ENCODE peak calls at places on chromosomes 16 and 17, in seven cellular contexts. I, D, A, Y, V, E and Q are unnamed samples.

GRCh38 chr16:75494696-75495601 is at the start of gene CHST6:
- DNase-seq in V (no peak), Y (peak), D (no peak), I (no peak), E (peak), A (peak), Q (no peak)

GRCh38 chr16:74372953-74373846 is 2.9 kb upstream of the NPIPB15 start:
- DNase-seq in Y (no peak), D (no peak), E (no peak), A (no peak), I (no peak), V (no peak), Q (no peak)

GRCh38 chr17:39677581-39678339 is 9.5 kb downstream of the PNMT start:
- DNase-seq in I (no peak), D (no peak), Y (no peak), E (no peak), A (no peak), V (no peak), Q (no peak)

GRCh38 chr16:55710466-55710865 is 54.7 kb downstream of the SLC6A2 start:
- DNase-seq in D (no peak), V (no peak), A (no peak), I (no peak), Y (peak), E (no peak), Q (no peak)

GRCh38 chr17:82775033-82775823 is 23.4 kb downstream of the TBCD start:
- DNase-seq in E (peak), V (no peak), A (no peak), Y (peak), I (peak), D (peak), Q (peak)

GRCh38 chr16:14284930-14285541 is 213.9 kb downstream of the MRTFB start:
- DNase-seq in V (no peak), E (peak), D (no peak), A (peak), Y (peak), I (no peak), Q (no peak)

GRCh38 chr17:83076930-83077329 is 2.5 kb upstream of the METRNL start:
- DNase-seq in I (no peak), E (no peak), V (no peak), Y (no peak), A (no peak), D (no peak), Q (no peak)

GRCh38 chr16:11949527-11949926 is 7.7 kb upstream of the NPIPB2 start:
- DNase-seq in D (peak), I (no peak), A (peak), E (peak), V (peak), Y (peak), Q (no peak)

GRCh38 chr16:3009568-3010390 is 2.9 kb upstream of the CLDN9 start:
- DNase-seq in A (no peak), Y (peak), V (peak), E (no peak), D (peak), I (no peak), Q (no peak)

GRCh38 chr17:76550712-76551615 is 11.1 kb downstream of the PRCD start:
- DNase-seq in A (no peak), V (peak), D (no peak), E (no peak), I (no peak), Y (no peak), Q (no peak)

GRCh38 chr17:13600475-13601316 is 1.0 kb downstream of the HS3ST3A1 start:
- DNase-seq in Y (peak), A (no peak), I (no peak), V (peak), E (no peak), D (no peak), Q (no peak)

GRCh38 chr17:3485481-3486068 is 9.8 kb downstream of the ASPA start:
- DNase-seq in E (no peak), D (peak), I (no peak), A (no peak), Y (no peak), V (no peak), Q (no peak)

GRCh38 chr16:24839347-24839972 is 6.3 kb upstream of the SLC5A11 start:
- DNase-seq in I (no peak), A (no peak), E (no peak), D (no peak), Y (no peak), V (no peak), Q (no peak)
- H3K27ac ChIP-seq in I (no peak), A (peak), E (no peak), D (no peak), Y (no peak), V (peak), Q (no peak)

GRCh38 chr17:19018600-19018950 is 14.0 kb upstream of the FAM83G start:
- DNase-seq in I (no peak), Y (no peak), A (no peak), V (no peak), E (no peak), D (no peak), Q (no peak)
- H3K27ac ChIP-seq in I (no peak), Y (no peak), A (no peak), V (no peak), E (no peak), D (no peak), Q (no peak)

GRCh38 chr17:63665527-63666214 is 34.3 kb downstream of the LIMD2 start:
- DNase-seq in E (no peak), V (no peak), A (no peak), D (no peak), I (no peak), Y (no peak), Q (no peak)
- H3K27ac ChIP-seq in E (no peak), V (no peak), A (no peak), D (peak), I (no peak), Y (no peak), Q (no peak)

GRCh38 chr17:48624118-48624517 is 2.0 kb downstream of the HOXB9 start:
- DNase-seq in V (no peak), D (no peak), A (no peak), Y (no peak), I (no peak), E (no peak), Q (no peak)

GRCh38 chr17:48626470-48627241 is 498 bp upstream of the HOXB9 start:
- DNase-seq in E (no peak), Y (peak), D (no peak), A (no peak), V (peak), I (no peak), Q (no peak)

GRCh38 chr17:48624544-48625501 is 1.3 kb downstream of the HOXB9 start:
- DNase-seq in I (no peak), E (no peak), Y (peak), A (no peak), D (no peak), V (no peak), Q (no peak)

GRCh38 chr17:48626202-48626469 is at the start of gene HOXB9:
- DNase-seq in V (peak), Y (no peak), D (no peak), I (no peak), E (no peak), A (no peak), Q (no peak)

DNA sequence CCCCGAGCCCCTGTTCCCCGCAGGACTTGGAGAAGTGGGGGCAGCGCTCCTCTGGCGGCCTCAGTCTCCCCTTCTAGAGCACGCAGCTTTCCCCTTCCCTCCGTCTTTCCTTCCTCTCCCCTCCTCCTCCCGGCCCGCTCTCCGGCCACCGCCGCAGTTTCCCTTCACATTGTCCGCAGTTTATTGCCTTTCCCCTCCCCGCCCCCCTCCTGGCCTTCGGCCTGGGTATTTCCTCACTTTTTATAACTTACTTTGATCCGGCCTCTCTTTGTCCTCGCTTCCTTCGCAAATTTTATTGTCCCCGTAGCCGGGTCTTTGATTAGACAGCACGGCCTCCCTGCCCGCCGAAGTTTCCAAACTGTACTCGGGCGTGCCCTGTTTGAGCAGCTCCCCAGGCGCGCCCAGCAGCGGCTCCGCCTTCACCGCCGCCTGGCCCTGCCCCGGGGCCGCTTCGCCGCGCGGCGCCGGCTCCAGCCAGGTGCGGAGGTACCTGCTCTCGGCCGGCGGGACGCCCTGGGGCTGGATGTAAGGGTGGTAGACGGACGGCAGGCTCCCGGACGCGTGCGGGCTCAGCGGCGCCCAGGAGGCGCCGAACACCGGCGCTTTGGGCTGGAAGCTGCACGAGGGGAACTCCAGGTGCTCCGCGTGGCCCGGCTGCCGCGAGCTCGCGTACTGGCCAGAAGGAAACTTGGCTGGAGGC is 506 bp downstream of the HOXB9 start:
- DNase-seq in V (no peak), Y (peak), D (no peak), I (no peak), E (no peak), A (no peak), Q (no peak)
- H3K27ac ChIP-seq in V (no peak), Y (no peak), D (no peak), I (no peak), E (no peak), A (no peak), Q (no peak)

DNA sequence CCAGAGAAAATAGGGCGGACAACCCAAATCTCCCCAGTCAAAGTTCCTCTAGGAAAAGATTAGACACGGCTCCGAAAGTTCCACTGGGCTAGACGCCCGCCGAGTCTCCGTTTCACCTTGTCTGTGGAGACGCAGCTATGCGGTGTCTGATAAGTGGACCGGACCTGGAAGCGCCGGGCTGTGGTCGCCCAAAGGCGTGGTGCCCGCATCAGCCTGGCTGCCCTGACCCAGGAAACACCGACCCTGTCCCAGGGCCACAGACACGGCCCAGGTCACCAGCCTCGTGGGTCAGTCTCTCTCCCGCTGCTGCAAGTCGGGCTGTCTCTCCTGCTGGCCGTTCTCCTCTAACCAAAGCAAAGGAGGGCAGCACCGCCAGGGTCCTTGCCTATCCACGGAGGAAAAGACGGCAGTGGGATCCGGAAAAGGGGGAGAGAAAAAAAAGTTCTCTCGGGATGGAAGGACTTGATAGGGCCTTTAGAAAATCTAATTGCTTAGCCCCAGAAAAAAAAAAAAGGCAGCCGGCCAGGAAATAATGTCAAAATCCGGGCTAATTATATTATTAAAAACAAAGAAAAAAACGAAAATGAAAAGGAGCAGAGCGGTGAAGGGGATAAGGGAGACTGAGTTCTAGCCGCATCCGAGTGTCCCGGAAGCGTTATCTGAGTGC is 13.9 kb upstream of the FOXF1 start:
- DNase-seq in D (no peak), V (no peak), A (no peak), I (no peak), Y (peak), E (no peak), Q (no peak)
- H3K27ac ChIP-seq in D (no peak), V (peak), A (no peak), I (no peak), Y (no peak), E (no peak), Q (no peak)

GRCh38 chr16:30699615-30700099 is 686 bp downstream of the SRCAP start:
- DNase-seq in E (no peak), V (no peak), A (no peak), D (no peak), Y (no peak), I (no peak), Q (no peak)
- H3K27ac ChIP-seq in E (peak), V (peak), A (peak), D (peak), Y (no peak), I (peak), Q (peak)

DNA sequence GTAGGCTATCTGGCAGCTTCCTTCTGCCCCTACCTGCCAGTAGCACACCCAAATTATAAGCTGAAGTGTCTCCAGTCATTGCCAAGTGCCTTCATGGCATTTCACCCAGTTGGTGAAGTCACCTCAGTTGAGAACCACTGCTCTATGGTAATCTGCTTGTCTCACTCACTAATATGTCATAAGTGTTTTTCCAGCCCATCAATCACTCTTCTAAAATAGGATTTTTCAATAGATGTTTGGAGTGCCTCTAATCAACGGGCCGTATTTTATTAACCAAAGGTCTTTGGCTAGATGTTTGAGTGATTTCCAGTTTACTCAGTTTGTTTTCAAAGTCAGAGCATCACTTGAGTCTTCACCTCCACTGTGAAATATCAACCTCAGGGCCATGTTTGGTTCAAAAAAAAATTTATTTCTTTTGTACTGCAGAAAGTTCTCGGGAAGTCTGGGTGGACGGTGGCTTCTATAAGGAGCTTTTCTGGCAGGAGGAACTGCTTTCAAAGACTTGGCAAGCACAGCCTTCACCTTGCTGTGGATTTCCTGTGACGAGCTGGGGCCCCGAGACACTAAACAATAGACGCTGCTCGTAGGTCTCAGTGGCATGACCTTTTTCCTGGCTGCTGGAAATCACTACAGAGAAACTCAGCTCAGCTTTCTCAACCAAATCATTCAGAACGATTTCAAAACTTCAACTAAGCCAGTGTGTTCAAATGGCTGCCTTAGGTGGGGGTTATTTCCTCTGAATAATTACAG is 95.2 kb upstream of the FOXF1 start:
- DNase-seq in E (no peak), Y (no peak), A (no peak), D (no peak), I (no peak), V (no peak), Q (no peak)
- H3K27ac ChIP-seq in E (no peak), Y (no peak), A (no peak), D (no peak), I (no peak), V (no peak), Q (no peak)